ENCODE peak calls at places on chromosomes 11 and 22, in five cellular contexts. L is K562, K is GM12878, P is HepG2, O is H1. V is an unnamed sample.
A peak's percentile ranks its signal among the peaks of the same experiment; 100 is the strongest.

GRCh38 chr11:64854534-64855502 is 10.4 kb upstream of the CDC42BPG start:
- DNase-seq in P (peak; percentile 80), K (no peak), L (peak; percentile 80), O (no peak), V (peak; percentile 91)

GRCh38 chr11:78291754-78292108 is 103.0 kb downstream of the USP35 start:
- DNase-seq in L (no peak), O (no peak), K (no peak), P (no peak), V (no peak)

GRCh38 chr11:2425506-2425905 is 18.8 kb downstream of the TRPM5 start:
- DNase-seq in P (no peak), O (no peak), K (no peak), L (no peak), V (no peak)

GRCh38 chr11:93089474-93090102 is 108.2 kb downstream of the SLC36A4 start:
- DNase-seq in P (peak; percentile 17), L (no peak), K (no peak), O (no peak), V (peak; percentile 52)

GRCh38 chr11:8870461-8871282 is 40.3 kb upstream of the AKIP1 start:
- DNase-seq in L (peak; percentile 10), K (no peak), O (peak; percentile 83), P (no peak), V (peak; percentile 68)

GRCh38 chr11:71172680-71173079 is 79.7 kb downstream of the SHANK2 start:
- DNase-seq in L (no peak), P (no peak), O (no peak), K (no peak), V (no peak)

GRCh38 chr11:2577071-2578005 is 122.5 kb downstream of the KCNQ1OT1 start:
- DNase-seq in O (no peak), P (no peak), L (no peak), K (no peak), V (no peak)

GRCh38 chr11:33347490-33348125 is 90.4 kb downstream of the HIPK3 start:
- DNase-seq in L (no peak), O (no peak), K (no peak), P (no peak), V (no peak)

GRCh38 chr11:1198766-1199688 is 23.8 kb upstream of the MUC5B start:
- DNase-seq in P (no peak), K (no peak), O (no peak), L (no peak), V (no peak)

GRCh38 chr11:99865951-99866350 is 821.1 kb upstream of the ARHGAP42 start:
- DNase-seq in L (no peak), P (no peak), K (no peak), O (no peak), V (no peak)
- TF ChIP-seq SRF in L (no peak), P (no peak), K (no peak), O (no peak), V (no peak)

DNA sequence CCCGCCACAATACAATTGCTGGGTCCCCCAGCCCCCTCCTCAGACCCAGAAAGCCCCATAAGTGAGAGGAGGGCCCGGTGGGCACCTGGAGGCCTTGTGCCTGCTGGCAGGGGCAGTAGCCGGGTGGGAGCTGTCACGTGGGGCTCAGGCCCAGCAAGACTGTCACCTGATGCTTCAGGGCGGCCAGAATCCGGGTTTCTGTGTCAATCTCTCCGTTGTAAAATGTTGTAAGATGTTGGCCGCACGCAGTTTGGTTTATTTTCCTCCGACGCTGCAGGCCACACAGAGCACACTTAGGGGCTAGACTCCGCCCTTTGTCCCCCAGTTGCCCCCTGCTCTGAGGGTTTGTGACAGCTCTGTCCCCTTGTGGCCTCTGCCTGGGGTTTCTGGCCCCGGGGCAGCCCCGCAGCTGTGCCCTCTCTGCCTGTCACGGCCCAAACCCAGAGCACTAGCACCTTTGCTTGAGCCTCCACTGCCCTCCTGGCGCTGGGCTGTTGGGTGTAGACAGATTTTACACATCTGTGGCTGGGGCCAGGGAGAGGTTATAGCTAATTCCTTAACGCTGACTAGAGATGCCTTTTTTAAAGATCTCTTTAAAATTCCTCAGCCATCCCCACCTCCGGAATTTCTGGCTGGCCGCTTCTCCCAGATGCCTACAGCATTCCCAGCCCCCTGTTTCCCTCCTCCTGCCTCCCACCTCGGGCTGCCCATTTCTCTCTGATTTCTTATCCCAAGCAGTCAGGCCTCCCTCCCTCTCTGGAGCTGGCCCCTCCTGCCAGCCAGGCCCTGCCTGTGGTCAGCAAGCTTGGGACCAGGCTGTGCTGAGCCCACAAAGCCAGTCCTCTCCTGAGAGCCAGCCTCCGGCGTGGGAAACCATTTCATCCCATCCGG is 3.2 kb upstream of the PRR5 start:
- DNase-seq in K (no peak), P (no peak), O (peak; percentile 67), L (no peak), V (no peak)
- TF ChIP-seq SP1 in K (no peak), P (no peak), O (no peak), L (no peak), V (no peak)

DNA sequence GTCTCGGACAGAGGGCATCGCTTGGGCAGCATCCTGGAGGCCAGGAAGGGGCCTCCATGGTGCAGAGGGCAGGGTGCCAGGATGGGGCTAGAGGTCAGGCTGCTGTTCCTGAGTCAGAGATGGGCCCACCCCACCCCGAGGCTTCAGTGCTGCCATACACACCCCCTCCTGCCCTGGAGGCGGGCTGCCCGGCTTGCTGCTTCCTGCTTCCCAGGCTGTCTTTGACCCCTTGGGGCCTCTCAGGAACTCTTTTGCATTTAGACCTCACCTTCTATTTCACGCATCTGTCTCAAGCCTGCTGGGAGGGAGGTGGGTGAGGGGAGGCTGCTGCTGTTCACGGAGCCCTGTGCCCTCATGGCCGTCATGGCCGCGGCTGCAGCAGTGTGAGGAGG is 6.6 kb upstream of the GRAMD4 start:
- DNase-seq in K (peak; percentile 28), O (no peak), L (no peak), P (no peak), V (no peak)
- TF ChIP-seq CEBPB in K (no peak), O (no peak), L (no peak), P (no peak), V (no peak)

DNA sequence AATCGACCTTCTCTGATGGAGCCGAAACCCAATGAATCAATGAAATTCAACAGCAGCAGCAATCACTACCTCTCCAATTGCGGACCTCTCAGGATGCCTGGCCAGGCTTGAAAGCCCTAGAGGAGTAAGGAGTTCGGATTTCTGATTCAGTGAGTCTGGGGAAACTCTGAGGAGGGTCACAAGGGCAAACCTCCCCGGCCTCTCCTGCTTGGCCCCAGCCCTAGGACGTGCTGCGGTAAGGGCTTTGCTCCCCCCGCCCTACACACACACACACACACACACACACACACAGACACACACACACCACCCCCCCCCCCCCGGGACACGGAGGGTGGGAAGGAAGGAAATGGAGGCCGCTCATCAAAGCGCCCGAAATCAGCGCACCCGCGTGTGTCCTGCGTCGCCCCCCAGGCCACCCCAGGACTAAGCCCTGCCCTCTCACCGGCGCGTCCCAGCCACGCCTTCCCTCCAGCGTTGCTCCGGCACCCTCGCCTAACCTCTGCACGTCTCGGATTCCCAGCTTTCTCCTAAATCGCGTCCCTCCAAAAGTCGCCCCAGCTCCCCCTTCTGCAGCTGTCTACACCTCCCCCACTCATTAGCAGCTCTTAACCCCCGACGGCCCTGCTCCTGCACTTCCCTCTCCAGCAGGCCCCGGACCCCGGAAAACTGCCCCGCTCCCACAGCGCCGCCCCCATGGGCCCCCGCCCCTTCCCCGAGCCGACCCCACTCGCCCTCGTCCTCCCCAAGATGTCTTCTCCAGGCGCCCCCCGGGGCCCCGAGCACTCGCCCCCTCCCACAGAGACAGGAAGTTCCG is 680 bp downstream of the PACSIN2 start:
- DNase-seq in P (peak; percentile 32), K (no peak), L (peak; percentile 48), O (peak; percentile 75), V (no peak)
- TF ChIP-seq SRF in P (no peak), K (no peak), L (no peak), O (no peak), V (no peak)

GRCh38 chr11:44561275-44561781 is 4.1 kb upstream of the CD82 start:
- DNase-seq in K (no peak), L (no peak), P (no peak), O (no peak), V (no peak)
- TF ChIP-seq SP1 in K (no peak), L (no peak), P (no peak), O (no peak), V (no peak)

GRCh38 chr11:18144243-18144642 is 11.9 kb downstream of the MRGPRX3 start:
- DNase-seq in L (no peak), K (no peak), P (no peak), O (no peak), V (no peak)
- TF ChIP-seq CEBPB in L (no peak), K (no peak), P (no peak), O (no peak), V (no peak)

GRCh38 chr11:86152006-86152862 is 83.3 kb upstream of the PICALM start:
- DNase-seq in L (no peak), O (no peak), P (no peak), K (no peak), V (no peak)

GRCh38 chr11:86150826-86151187 is 81.9 kb upstream of the PICALM start:
- DNase-seq in K (no peak), O (no peak), P (no peak), L (no peak), V (no peak)

GRCh38 chr11:86152901-86153300 is 84.0 kb upstream of the PICALM start:
- DNase-seq in O (no peak), L (no peak), P (no peak), K (no peak), V (no peak)

GRCh38 chr11:86149813-86150212 is 80.9 kb upstream of the PICALM start:
- DNase-seq in L (no peak), P (no peak), K (no peak), O (no peak), V (no peak)

GRCh38 chr11:86151188-86152005 is 82.5 kb upstream of the PICALM start:
- DNase-seq in L (peak; percentile 76), O (no peak), K (no peak), P (no peak), V (no peak)
- TF ChIP-seq SRF in L (no peak), O (no peak), K (no peak), P (no peak), V (no peak)